ENCODE peak calls at places on chromosome 15, in five cellular contexts. K, F, M, C and Z are unnamed samples.

GRCh38 chr15:36758800-36759199 is 179.4 kb downstream of the CDIN1 start:
- DNase-seq in K (no peak), F (no peak), M (no peak), C (no peak), Z (no peak)

GRCh38 chr15:70283511-70283910 is 185.8 kb upstream of the TLE3 start:
- DNase-seq in K (no peak), F (no peak), M (no peak), C (no peak), Z (no peak)

GRCh38 chr15:44137750-44138149 is 57.3 kb downstream of the FRMD5 start:
- DNase-seq in K (peak), F (no peak), M (no peak), C (peak), Z (no peak)

GRCh38 chr15:76289582-76289981 is 21.7 kb downstream of the ETFA start:
- DNase-seq in K (no peak), F (no peak), M (no peak), C (no peak), Z (no peak)

GRCh38 chr15:76553564-76553963 is 217.0 kb downstream of the ISL2 start:
- DNase-seq in K (no peak), F (no peak), M (no peak), C (no peak), Z (no peak)

GRCh38 chr15:25242166-25242879 is 196.5 kb downstream of the UBE3A start:
- DNase-seq in K (no peak), F (no peak), M (no peak), C (no peak), Z (peak)

GRCh38 chr15:71802770-71803169 is 7.6 kb upstream of the NR2E3 start:
- DNase-seq in K (no peak), F (no peak), M (no peak), C (no peak), Z (peak)

GRCh38 chr15:65416845-65417416 is 5.8 kb downstream of the IGDCC4 start:
- DNase-seq in K (peak), F (no peak), M (no peak), C (no peak), Z (no peak)

GRCh38 chr15:35393403-35393802 is 152.6 kb downstream of the DPH6 start:
- DNase-seq in K (peak), F (no peak), M (no peak), C (no peak), Z (no peak)

GRCh38 chr15:70802629-70803028 is 39.3 kb upstream of the UACA start:
- DNase-seq in K (no peak), F (no peak), M (peak), C (peak), Z (no peak)

GRCh38 chr15:64905119-64905831 is 6.4 kb upstream of the ANKDD1A start:
- DNase-seq in K (peak), F (peak), M (peak), C (peak), Z (peak)

GRCh38 chr15:43325039-43325438 is 5.3 kb downstream of the LCMT2 start:
- DNase-seq in K (no peak), F (no peak), M (no peak), C (no peak), Z (no peak)

GRCh38 chr15:83356516-83357399 is 72.3 kb upstream of the BNC1 start:
- DNase-seq in K (no peak), F (no peak), M (no peak), C (no peak), Z (no peak)

GRCh38 chr15:32802296-32802936 is 84.6 kb downstream of the GREM1 start:
- DNase-seq in K (no peak), F (no peak), M (no peak), C (peak), Z (no peak)

GRCh38 chr15:76198456-76199105 is 112.7 kb downstream of the ETFA start:
- DNase-seq in K (no peak), F (no peak), M (no peak), C (no peak), Z (no peak)

GRCh38 chr15:47750030-47750739 is 32.9 kb downstream of the SEMA6D start:
- DNase-seq in K (no peak), F (no peak), M (peak), C (peak), Z (no peak)

GRCh38 chr15:95262866-95263564 is 1031.7 kb downstream of the MCTP2 start:
- DNase-seq in K (no peak), F (no peak), M (no peak), C (peak), Z (no peak)

GRCh38 chr15:56249080-56249479 is 5.4 kb upstream of the RFX7 start:
- DNase-seq in K (peak), F (no peak), M (peak), C (peak), Z (peak)

GRCh38 chr15:59492389-59493377 is 54.7 kb downstream of the FAM81A start:
- DNase-seq in K (peak), F (peak), M (peak), C (peak), Z (peak)

GRCh38 chr15:85063522-85063921 is 81.9 kb downstream of the PDE8A start:
- DNase-seq in K (no peak), F (no peak), M (no peak), C (no peak), Z (no peak)

GRCh38 chr15:51460796-51461195 is 119.3 kb downstream of the GLDN start:
- DNase-seq in K (no peak), F (no peak), M (no peak), C (no peak), Z (no peak)

GRCh38 chr15:65339926-65340325 is 35.4 kb downstream of the RNU5B-1 start:
- DNase-seq in K (peak), F (no peak), M (no peak), C (no peak), Z (no peak)

GRCh38 chr15:38972831-38973230 is 408.2 kb upstream of the RASGRP1 start:
- DNase-seq in K (no peak), F (no peak), M (no peak), C (peak), Z (no peak)

GRCh38 chr15:81400640-81401236 is 26.7 kb upstream of the TMC3 start:
- DNase-seq in K (no peak), F (no peak), M (peak), C (peak), Z (no peak)

GRCh38 chr15:96728591-96728990 is 398.1 kb downstream of the NR2F2 start:
- DNase-seq in K (no peak), F (no peak), M (no peak), C (peak), Z (no peak)

GRCh38 chr15:47754312-47754711 is 37.0 kb downstream of the SEMA6D start:
- DNase-seq in K (no peak), F (no peak), M (no peak), C (peak), Z (no peak)

DNA sequence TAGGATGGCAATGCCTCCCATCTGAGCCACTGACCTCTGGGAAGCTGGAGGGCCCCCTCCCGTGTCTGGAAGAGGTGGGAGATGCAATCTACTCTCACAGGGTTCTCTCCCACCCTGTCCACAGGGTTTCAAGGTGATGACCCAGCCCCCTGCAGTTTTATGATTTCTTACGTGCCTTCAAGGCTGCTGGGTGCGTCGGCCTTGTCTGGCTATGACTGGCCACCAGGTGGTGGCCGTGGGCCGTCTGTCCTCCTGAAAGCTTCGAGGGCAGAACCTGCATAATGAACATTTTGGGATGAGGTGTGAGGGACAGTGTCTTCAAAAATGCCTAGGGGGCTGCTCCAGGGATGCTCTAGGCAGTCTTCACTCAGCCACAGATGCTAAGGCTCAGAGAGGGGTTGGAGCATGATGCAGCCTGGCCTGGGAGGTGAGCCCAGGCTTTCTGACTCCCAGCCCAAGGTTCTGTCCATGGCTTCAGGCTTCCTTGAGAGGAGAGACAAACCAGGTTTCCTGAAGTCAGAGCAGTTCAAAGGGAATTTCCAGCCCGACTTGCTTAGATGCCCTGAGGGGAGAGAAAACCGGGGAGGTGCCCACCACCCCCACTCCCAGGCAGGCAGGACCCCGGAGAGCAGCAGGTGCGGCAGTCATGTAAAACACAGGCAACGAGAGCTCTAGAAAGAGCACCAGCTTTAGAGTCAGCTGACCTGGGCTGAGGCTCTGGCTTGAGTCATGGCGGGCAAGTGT is 18.7 kb downstream of the ISG20 start:
- DNase-seq in K (no peak), F (peak), M (peak), C (peak), Z (peak)
- TF ChIP-seq CTCF in K (peak), F (peak), M (peak), C (peak), Z (peak)

DNA sequence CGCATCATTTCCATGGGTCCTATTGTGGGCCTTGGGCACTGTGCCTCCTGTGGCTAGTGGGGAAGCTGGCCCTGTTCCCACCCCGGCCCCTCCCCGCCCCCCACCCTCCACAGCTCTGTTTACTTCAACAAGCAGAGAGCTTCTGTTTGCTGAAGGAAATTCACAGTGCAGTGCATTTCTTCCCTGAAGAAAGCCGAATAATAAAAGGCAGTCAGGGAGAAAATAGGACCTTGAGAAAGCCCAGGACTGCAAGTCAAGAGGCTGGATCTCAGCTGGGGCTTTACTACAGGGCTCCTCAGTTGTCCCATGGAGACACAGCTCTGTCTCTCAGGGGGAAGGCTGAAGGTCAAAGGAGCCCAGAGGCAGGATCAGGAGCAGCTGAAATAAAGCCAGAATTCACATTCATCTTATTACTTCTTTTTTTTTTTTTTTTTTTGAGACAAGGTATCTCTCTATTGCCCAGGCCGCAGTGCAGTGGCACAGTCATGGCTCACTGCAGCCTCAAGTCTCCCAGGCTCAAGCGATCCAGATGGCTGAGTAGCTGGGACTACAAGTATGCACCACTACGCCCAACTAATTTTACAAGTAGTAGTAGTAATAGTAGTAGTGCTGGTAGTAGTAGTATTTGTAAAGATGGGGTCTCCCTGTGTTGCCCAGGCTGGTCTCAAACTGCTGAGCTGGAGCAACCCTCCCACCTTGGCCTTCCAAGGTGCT is 33.0 kb upstream of the LACTB start:
- DNase-seq in K (no peak), F (no peak), M (no peak), C (no peak), Z (no peak)
- TF ChIP-seq CTCF in K (no peak), F (no peak), M (no peak), C (no peak), Z (no peak)

DNA sequence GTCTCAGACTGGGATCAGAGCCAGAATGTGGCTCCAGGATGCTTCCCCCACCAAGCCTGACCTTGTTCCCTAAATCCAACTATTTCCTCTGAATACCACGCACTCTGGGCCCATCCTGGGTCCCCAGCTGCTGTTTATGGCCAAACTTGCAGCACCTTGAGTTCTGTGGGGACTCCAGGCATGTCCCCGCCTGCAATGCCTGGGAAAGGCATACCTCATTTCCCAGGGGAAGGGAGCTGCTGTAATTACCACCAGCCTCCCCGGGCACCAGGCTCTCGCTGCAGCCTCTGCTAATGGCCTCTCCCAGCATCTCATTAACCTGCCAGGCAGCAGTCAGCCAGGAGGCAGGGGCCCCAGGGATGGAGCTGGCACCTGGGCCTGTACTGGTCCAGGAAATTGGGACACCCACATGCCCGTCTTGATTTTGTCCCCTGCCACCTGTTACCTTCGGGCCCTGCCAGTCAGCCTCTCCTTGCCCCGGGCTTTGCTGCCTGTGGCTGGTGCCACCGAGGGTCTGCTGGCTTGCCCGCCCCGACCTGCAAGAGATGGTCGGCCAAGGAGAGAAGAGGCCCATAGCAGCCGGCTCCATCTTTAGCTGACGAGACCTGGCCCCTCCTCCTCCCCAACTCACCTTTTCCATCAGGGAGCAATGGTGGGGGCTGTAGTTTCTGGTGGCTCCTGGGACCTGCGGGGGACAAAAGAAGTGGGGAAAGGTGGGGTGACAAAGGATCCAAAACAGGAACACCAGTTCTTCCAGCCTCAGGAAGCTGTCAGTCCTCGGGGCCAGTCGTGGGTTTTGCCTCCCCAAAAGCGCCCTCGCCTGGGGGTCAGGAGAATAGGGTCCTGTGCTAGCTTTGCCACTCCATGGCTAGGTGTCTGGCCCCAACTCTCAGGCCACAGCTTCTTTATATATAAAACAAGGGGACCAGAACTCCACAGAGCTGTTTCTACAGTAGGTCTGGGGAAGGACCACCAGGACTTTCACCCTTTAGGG is 4.3 kb downstream of the CCDC9B start:
- DNase-seq in K (peak), F (no peak), M (no peak), C (no peak), Z (peak)
- TF ChIP-seq CTCF in K (no peak), F (peak), M (no peak), C (peak), Z (no peak)

GRCh38 chr15:99504823-99505551 is 60.8 kb upstream of the MEF2A start:
- DNase-seq in K (no peak), F (no peak), M (peak), C (peak), Z (no peak)
- TF ChIP-seq CTCF in K (no peak), F (no peak), M (no peak), C (no peak), Z (no peak)

GRCh38 chr15:91270747-91271146 is 170.7 kb downstream of the SV2B start:
- DNase-seq in K (no peak), F (no peak), M (no peak), C (no peak), Z (no peak)

GRCh38 chr15:91271565-91272153 is 171.6 kb downstream of the SV2B start:
- DNase-seq in K (peak), F (peak), M (peak), C (peak), Z (peak)

GRCh38 chr15:91264651-91265351 is 164.7 kb downstream of the SV2B start:
- DNase-seq in K (no peak), F (no peak), M (no peak), C (no peak), Z (no peak)

GRCh38 chr15:91265431-91265940 is 165.4 kb downstream of the SV2B start:
- DNase-seq in K (no peak), F (no peak), M (no peak), C (no peak), Z (no peak)

DNA sequence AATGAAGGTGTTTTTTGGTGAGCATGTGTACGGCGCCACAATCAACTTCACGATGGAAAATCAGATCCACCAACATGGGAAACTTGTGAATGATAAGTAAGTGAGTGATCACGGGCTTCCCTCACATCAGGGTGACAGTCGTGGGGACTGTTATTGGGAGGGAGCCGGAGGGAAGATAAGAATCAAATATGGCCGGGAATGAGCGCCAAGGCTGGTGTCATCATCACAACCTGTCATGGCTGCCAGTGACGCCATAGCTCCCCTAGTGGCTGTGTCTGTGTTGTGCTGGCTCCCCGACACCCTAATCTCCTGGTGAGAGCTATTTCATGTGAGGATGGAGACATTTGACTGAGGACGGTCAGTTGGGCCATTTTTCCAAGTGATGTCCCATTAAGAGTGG is 168.5 kb downstream of the SV2B start:
- DNase-seq in K (no peak), F (no peak), M (no peak), C (no peak), Z (no peak)
- TF ChIP-seq CTCF in K (no peak), F (peak), M (no peak), C (peak), Z (no peak)

GRCh38 chr15:79896634-79897379 is at the start of gene MTHFS:
- DNase-seq in K (peak), F (peak), M (peak), C (peak), Z (peak)
- TF ChIP-seq CTCF in K (peak), F (peak), M (peak), C (peak), Z (peak)

GRCh38 chr15:101472033-101472432 is 17.5 kb downstream of the PCSK6 start:
- DNase-seq in K (no peak), F (no peak), M (no peak), C (no peak), Z (no peak)

GRCh38 chr15:101470548-101471239 is 18.8 kb downstream of the PCSK6 start:
- DNase-seq in K (no peak), F (no peak), M (no peak), C (no peak), Z (no peak)

GRCh38 chr15:101466188-101466587 is 23.3 kb downstream of the PCSK6 start:
- DNase-seq in K (no peak), F (no peak), M (no peak), C (no peak), Z (no peak)

GRCh38 chr15:101474233-101474632 is 15.3 kb downstream of the PCSK6 start:
- DNase-seq in K (no peak), F (no peak), M (no peak), C (no peak), Z (no peak)

GRCh38 chr15:101469520-101470288 is 19.8 kb downstream of the PCSK6 start:
- DNase-seq in K (no peak), F (no peak), M (no peak), C (no peak), Z (no peak)
- TF ChIP-seq CTCF in K (no peak), F (no peak), M (no peak), C (no peak), Z (no peak)

GRCh38 chr15:88699861-88700260 is 61.0 kb downstream of the ISG20 start:
- DNase-seq in K (no peak), F (no peak), M (no peak), C (no peak), Z (no peak)

GRCh38 chr15:88700716-88701115 is 61.9 kb downstream of the ISG20 start:
- DNase-seq in K (no peak), F (no peak), M (no peak), C (no peak), Z (no peak)

GRCh38 chr15:88702983-88703382 is 64.2 kb downstream of the ISG20 start:
- DNase-seq in K (no peak), F (no peak), M (no peak), C (no peak), Z (no peak)

GRCh38 chr15:88703533-88703932 is 64.7 kb downstream of the ISG20 start:
- DNase-seq in K (no peak), F (no peak), M (no peak), C (no peak), Z (no peak)

DNA sequence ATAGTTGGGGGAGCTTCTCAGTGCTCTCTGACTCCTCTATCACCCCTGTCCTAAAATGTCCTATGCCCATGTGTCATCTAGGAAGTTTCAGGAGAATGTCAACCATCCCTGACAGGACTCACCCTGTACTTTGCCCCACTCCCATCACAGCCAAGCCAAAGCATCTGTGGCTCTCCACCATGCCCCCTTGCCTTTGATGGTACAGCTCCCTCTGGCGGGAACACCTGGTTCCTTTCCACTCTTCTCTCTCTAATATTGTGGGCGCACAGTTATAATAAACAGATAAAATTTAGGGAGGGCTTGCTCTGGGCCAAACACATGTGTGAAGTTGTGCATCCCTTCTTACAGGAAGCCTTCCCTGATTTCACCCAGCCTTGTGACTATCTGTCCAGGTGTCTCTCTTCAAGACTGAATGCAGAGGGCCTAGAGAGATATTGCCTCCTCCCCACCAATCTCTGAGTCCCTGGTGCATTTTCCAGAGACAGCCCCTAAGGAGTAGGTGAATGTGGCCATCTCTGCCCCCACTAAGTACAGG is 62.8 kb downstream of the ISG20 start:
- DNase-seq in K (no peak), F (no peak), M (peak), C (peak), Z (no peak)
- TF ChIP-seq CTCF in K (no peak), F (peak), M (no peak), C (peak), Z (peak)

GRCh38 chr15:99121207-99121606 is 16.3 kb downstream of the SYNM start:
- DNase-seq in K (no peak), F (no peak), M (no peak), C (no peak), Z (no peak)
- TF ChIP-seq CTCF in K (no peak), F (no peak), M (no peak), C (no peak), Z (no peak)